ENCODE peak calls at places on chromosomes 6 and 20, in six cellular contexts. G is neural progenitor cell, F is fibroblast of lung, H is keratinocyte, I is PC-3, U is kidney. Z is an unnamed sample.

GRCh38 chr20:63553933-63554290 is at the start of gene FNDC11:
- DNase-seq in I (peak), F (no peak), U (peak), G (peak), H (no peak), Z (no peak)

GRCh38 chr20:63361507-63362425 is 617 bp upstream of the CHRNA4 start:
- DNase-seq in U (peak), G (peak), H (no peak), F (no peak), I (no peak), Z (no peak)

GRCh38 chr6:30450908-30451818 is 38.1 kb upstream of the HLA-E start:
- DNase-seq in H (no peak), I (no peak), U (peak), G (peak), F (peak), Z (peak)

GRCh38 chr6:112148103-112148502 is 60.7 kb downstream of the FAM229B start:
- DNase-seq in H (no peak), F (no peak), G (no peak), I (no peak), U (no peak), Z (no peak)

GRCh38 chr6:160279850-160280249 is 21.2 kb upstream of the SLC22A2 start:
- DNase-seq in F (peak), G (no peak), I (peak), U (no peak), H (peak), Z (no peak)

GRCh38 chr20:18019068-18019467 is 38.6 kb downstream of the OVOL2 start:
- DNase-seq in G (peak), F (peak), I (peak), U (no peak), H (no peak), Z (no peak)

GRCh38 chr6:163335671-163336545 is 78.6 kb upstream of the QKI start:
- DNase-seq in H (no peak), U (peak), F (peak), G (no peak), I (no peak), Z (no peak)

GRCh38 chr20:53495357-53495756 is 98.3 kb downstream of the ZNF217 start:
- DNase-seq in I (no peak), F (no peak), H (no peak), G (no peak), U (peak), Z (no peak)

GRCh38 chr20:23637282-23638221 is at the start of gene CST3:
- DNase-seq in G (peak), U (peak), F (peak), H (no peak), I (peak), Z (peak)

GRCh38 chr6:106163446-106163965 is 77.4 kb downstream of the PRDM1 start:
- DNase-seq in I (no peak), G (peak), F (peak), H (no peak), U (no peak), Z (peak)

GRCh38 chr6:50272611-50273010 is 222.9 kb upstream of the DEFB112 start:
- DNase-seq in F (no peak), U (no peak), G (no peak), H (peak), I (peak), Z (no peak)

GRCh38 chr6:105324386-105325000 is 78.4 kb downstream of the PREP start:
- DNase-seq in G (no peak), F (peak), U (no peak), I (peak), H (no peak), Z (no peak)

GRCh38 chr6:113120577-113121285 is 736.4 kb upstream of the MARCKS start:
- DNase-seq in H (peak), I (peak), F (peak), U (no peak), G (peak), Z (no peak)

GRCh38 chr20:35743693-35744491 is 1.8 kb upstream of the RBM39 start:
- DNase-seq in U (no peak), G (no peak), H (no peak), F (no peak), I (no peak), Z (no peak)

GRCh38 chr20:18138639-18139583 is 1.2 kb downstream of the KAT14 start:
- DNase-seq in I (no peak), F (no peak), G (no peak), U (no peak), H (no peak), Z (peak)

GRCh38 chr6:32945106-32945761 is 4.4 kb upstream of the HLA-DMB start:
- DNase-seq in F (peak), H (no peak), I (no peak), U (no peak), G (no peak), Z (peak)

GRCh38 chr20:42549496-42549895 is 640.2 kb downstream of the PTPRT start:
- DNase-seq in G (no peak), U (no peak), H (no peak), I (no peak), F (no peak), Z (no peak)

GRCh38 chr6:138714493-138714892 is 59.1 kb upstream of the CCDC28A start:
- DNase-seq in G (no peak), U (no peak), H (no peak), I (no peak), F (no peak), Z (no peak)

GRCh38 chr20:34516874-34517542 is 786 bp downstream of the DYNLRB1 start:
- DNase-seq in U (no peak), I (peak), G (peak), F (peak), H (no peak), Z (peak)

GRCh38 chr6:13678255-13678983 is 33.2 kb downstream of the RANBP9 start:
- DNase-seq in I (no peak), H (no peak), U (no peak), F (no peak), G (no peak), Z (no peak)

GRCh38 chr6:111521497-111522275 is 38.7 kb upstream of the REV3L start:
- DNase-seq in G (no peak), H (no peak), U (no peak), I (no peak), F (no peak), Z (no peak)

GRCh38 chr6:27280064-27280539 is 32.0 kb downstream of the POM121L2 start:
- DNase-seq in H (no peak), I (peak), U (no peak), F (peak), G (peak), Z (peak)

GRCh38 chr20:39877792-39878191 is 811.2 kb downstream of the MAFB start:
- DNase-seq in H (no peak), F (no peak), G (peak), U (no peak), I (no peak), Z (no peak)

GRCh38 chr20:11389188-11389587 is 528.5 kb upstream of the BTBD3 start:
- DNase-seq in U (no peak), F (no peak), H (peak), G (no peak), I (peak), Z (no peak)

GRCh38 chr20:57405236-57406016 is 14.2 kb downstream of the RBM38 start:
- DNase-seq in G (no peak), H (no peak), I (no peak), F (no peak), U (peak), Z (no peak)

GRCh38 chr6:149615805-149616204 is 32.7 kb downstream of the KATNA1 start:
- DNase-seq in I (no peak), G (no peak), H (no peak), U (no peak), F (no peak), Z (no peak)

GRCh38 chr6:24935323-24935722 is 437 bp downstream of the RIPOR2 start:
- DNase-seq in F (no peak), U (no peak), I (peak), G (no peak), H (no peak), Z (no peak)
- H3K9ac ChIP-seq in F (no peak), U (no peak), I (no peak), G (no peak), H (no peak), Z (no peak)

DNA sequence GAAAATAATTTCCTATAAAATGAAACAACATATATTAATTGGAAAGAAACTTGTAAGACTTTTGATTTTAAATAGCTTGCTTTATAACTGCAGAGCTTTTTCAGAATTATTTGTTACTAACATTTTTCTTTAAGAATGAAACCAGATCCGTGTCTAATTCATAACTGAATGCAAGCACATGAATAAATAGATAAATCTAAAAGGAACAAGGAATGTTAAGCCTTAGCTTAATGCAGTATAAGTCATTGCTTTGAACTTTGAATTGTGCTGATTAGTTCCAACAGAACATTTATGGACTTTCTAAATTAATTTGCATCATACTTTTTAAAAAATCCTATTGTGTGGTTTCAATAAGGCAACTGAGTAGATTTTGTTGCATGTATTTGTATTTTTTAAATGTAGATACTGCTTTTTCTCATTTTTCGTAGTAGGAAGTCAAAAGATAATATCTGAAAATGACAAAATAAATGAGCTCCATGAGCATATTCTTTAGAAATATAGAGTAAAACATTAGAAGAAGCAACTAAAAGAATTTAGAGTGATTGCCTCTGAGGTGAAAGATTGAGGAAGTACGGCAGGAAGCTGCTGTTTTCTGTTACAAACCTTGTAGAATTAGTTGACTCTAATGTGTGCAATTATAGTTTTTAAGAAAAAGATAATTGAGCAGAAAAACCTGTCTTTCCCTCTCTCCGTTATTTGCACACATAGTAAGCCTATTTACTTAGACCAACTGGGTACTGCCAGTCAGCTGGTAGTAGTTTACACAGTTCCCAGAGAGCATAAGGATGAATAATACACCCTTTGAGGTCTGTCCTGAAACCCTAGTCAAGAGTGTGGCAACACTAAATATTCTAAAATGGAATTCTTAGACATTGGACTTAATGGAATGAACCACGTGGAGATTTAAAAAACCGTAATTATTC is 32.6 kb upstream of the SLC35D3 start:
- DNase-seq in H (no peak), G (no peak), U (no peak), F (no peak), I (peak), Z (no peak)
- H3K4me3 ChIP-seq in H (no peak), G (no peak), U (no peak), F (no peak), I (no peak), Z (no peak)

GRCh38 chr20:46406986-46407670 is 713 bp upstream of the ELMO2 start:
- DNase-seq in I (peak), H (no peak), G (peak), F (no peak), U (peak), Z (peak)
- TF ChIP-seq CTCF in I (no peak), H (no peak), G (no peak), F (no peak), U (no peak), Z (no peak)

GRCh38 chr6:42264852-42265390 is 47.3 kb upstream of the MRPS10 start:
- DNase-seq in F (no peak), H (no peak), U (no peak), I (no peak), G (no peak), Z (no peak)

GRCh38 chr6:42260972-42261371 is 43.3 kb upstream of the MRPS10 start:
- DNase-seq in F (peak), G (peak), H (no peak), U (peak), I (peak), Z (no peak)

GRCh38 chr6:42266542-42266941 is 48.9 kb upstream of the MRPS10 start:
- DNase-seq in I (no peak), H (no peak), G (no peak), F (no peak), U (no peak), Z (no peak)

GRCh38 chr6:42263165-42263852 is 45.6 kb upstream of the MRPS10 start:
- DNase-seq in I (no peak), G (peak), U (peak), H (no peak), F (no peak), Z (no peak)

GRCh38 chr6:42264146-42264851 is 46.6 kb upstream of the MRPS10 start:
- DNase-seq in U (peak), H (no peak), I (no peak), F (no peak), G (no peak), Z (no peak)
- H3K9ac ChIP-seq in U (no peak), H (no peak), I (no peak), F (no peak), G (no peak), Z (no peak)

DNA sequence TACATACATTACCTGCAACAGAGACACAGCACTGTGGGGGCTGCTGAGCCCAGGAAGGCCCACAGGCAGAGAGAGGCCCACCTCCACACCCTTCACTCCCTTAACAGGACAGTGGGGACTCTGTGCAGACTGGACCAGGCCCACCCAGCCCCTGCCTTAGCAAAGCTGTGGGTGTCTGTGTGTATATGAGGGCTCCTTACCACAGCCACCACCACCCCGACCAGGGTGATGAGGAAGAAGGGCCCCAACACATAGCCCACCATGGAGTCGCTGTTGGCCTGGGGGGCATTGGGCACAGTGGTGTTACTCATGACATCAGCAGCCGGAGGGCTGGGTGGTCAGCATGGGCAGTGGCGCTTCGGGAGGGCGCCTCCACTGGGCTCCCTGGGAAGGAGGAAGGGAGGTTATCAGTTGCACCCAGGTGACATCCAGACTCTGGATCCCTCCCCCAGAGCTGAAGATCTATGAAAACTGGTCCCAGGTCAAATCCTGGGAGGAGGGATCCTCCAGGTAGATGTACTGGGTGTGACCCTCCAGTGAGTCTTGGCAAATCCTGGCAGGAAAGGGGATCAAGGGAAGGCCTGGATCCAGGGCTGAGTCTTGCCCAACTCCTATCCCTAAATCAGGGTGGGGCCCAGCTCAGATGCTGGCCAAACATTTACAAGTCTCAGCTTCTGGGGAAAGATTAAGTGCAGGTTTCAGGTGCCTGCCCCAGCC is 1.2 kb downstream of the SMIM29 start:
- DNase-seq in G (no peak), I (peak), H (no peak), U (peak), F (no peak), Z (peak)
- H3K4me3 ChIP-seq in G (no peak), I (peak), H (peak), U (no peak), F (peak), Z (no peak)

GRCh38 chr6:119830069-119830468 is 480.5 kb upstream of the MAN1A1 start:
- DNase-seq in G (no peak), U (no peak), F (no peak), H (no peak), I (no peak), Z (no peak)
- TF ChIP-seq CTCF in G (no peak), U (no peak), F (no peak), H (no peak), I (no peak), Z (no peak)